ENCODE peak calls at places on chromosome 6, in six cellular contexts. N, S, U, Y, Q and K are unnamed samples.

GRCh38 chr6:67683960-67684359 is 951.1 kb upstream of the ADGRB3 start:
- DNase-seq in N (peak), U (no peak), Q (no peak), S (peak), Y (no peak), K (no peak)

GRCh38 chr6:714100-714499 is 21.2 kb upstream of the EXOC2 start:
- DNase-seq in N (no peak), S (no peak), Q (no peak), Y (no peak), U (no peak), K (no peak)

GRCh38 chr6:135577059-135577538 is 79.6 kb upstream of the AHI1 start:
- DNase-seq in N (no peak), S (no peak), U (no peak), Q (no peak), Y (no peak), K (peak)

GRCh38 chr6:105402090-105402980 is 547 bp downstream of the PREP start:
- DNase-seq in Q (peak), U (peak), N (peak), Y (peak), S (peak), K (peak)

GRCh38 chr6:150336299-150336698 is 32.5 kb upstream of the IYD start:
- DNase-seq in U (no peak), N (peak), S (peak), Q (no peak), Y (no peak), K (peak)

GRCh38 chr6:115067690-115068447 is 725.0 kb upstream of the HS3ST5 start:
- DNase-seq in S (no peak), Q (no peak), U (no peak), Y (no peak), N (no peak), K (no peak)

GRCh38 chr6:43948527-43949450 is 178.5 kb downstream of the MRPL14 start:
- DNase-seq in Q (no peak), Y (no peak), U (no peak), S (peak), N (no peak), K (no peak)

GRCh38 chr6:22888147-22888831 is 318.9 kb downstream of the HDGFL1 start:
- DNase-seq in Y (no peak), Q (peak), N (peak), S (peak), U (no peak), K (no peak)

GRCh38 chr6:32128751-32129296 is 778 bp upstream of the ATF6B start:
- DNase-seq in U (no peak), Q (no peak), S (no peak), Y (no peak), N (no peak), K (no peak)

GRCh38 chr6:32131439-32131948 is 1.4 kb upstream of the FKBPL start:
- DNase-seq in S (no peak), Y (no peak), U (no peak), Q (no peak), N (no peak), K (no peak)

GRCh38 chr6:32127717-32128592 is at the start of gene ATF6B:
- DNase-seq in Y (peak), Q (peak), U (peak), N (peak), S (peak), K (peak)

GRCh38 chr6:32127409-32127716 is 683 bp downstream of the ATF6B start:
- DNase-seq in S (no peak), Y (no peak), N (no peak), Q (no peak), U (no peak), K (no peak)

GRCh38 chr6:32129297-32130088 is 595 bp downstream of the FKBPL start:
- DNase-seq in Y (no peak), Q (no peak), U (no peak), N (peak), S (no peak), K (no peak)
- H3K4me2 ChIP-seq in Y (peak), Q (peak), U (peak), N (peak), S (peak), K (peak)

GRCh38 chr6:155882527-155883333 is 427.1 kb upstream of the NOX3 start:
- DNase-seq in U (no peak), N (no peak), S (peak), Y (no peak), Q (no peak), K (peak)
- TF ChIP-seq CTCF in U (no peak), N (no peak), S (no peak), Y (no peak), Q (no peak), K (no peak)

DNA sequence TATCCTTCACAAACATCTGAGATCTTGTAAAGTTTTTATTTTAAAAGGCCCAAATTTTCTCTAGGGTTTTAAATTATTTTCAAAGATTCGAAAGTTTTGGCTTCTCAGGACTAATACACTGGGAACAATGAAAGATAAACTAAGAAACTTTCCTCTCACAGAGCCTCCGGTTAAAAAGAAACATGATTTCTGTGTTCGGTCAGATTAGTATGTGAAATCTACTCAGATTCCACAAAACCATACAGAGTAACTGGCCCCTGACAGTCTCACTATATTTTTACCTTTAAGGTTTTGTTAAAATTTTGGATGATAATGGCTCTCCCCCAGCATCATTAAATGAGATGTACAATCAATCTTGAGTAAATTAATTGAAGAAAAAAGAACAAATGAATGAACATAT is 471.0 kb downstream of the COL12A1 start:
- DNase-seq in S (no peak), N (no peak), U (no peak), Y (no peak), Q (no peak), K (no peak)
- H3K27ac ChIP-seq in S (peak), N (no peak), U (no peak), Y (no peak), Q (no peak), K (no peak)

GRCh38 chr6:158387578-158387977 is 75.3 kb downstream of the TULP4 start:
- DNase-seq in U (no peak), Q (no peak), S (no peak), N (no peak), Y (no peak), K (no peak)

GRCh38 chr6:158389188-158389919 is 77.1 kb downstream of the TULP4 start:
- DNase-seq in Q (no peak), S (no peak), Y (no peak), N (peak), U (no peak), K (no peak)

GRCh38 chr6:158388727-158389126 is 76.5 kb downstream of the TULP4 start:
- DNase-seq in Y (no peak), Q (no peak), N (no peak), U (no peak), S (no peak), K (no peak)

GRCh38 chr6:158384671-158385110 is 72.4 kb downstream of the TULP4 start:
- DNase-seq in N (no peak), Q (no peak), U (no peak), S (peak), Y (no peak), K (no peak)

DNA sequence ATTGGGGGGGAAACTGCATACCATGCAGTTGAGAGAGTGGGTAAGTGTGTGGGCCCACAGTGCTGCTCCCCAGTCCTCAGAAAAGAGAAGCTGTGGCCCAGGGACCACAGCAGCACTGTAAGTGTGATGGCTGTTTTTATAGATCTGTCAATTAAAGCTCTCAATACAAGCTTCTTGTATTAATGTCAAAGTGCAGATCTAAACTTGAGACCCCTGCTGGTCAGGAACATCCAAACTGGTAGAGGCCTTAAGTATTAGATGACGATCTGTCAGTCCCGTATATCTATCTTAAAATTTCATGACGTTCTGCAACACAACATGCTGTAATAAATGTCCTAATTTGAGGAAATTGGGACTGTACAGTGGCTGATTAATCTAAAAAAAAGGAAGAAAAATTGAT is 74.8 kb downstream of the TULP4 start:
- DNase-seq in U (peak), N (no peak), Y (no peak), S (no peak), Q (peak), K (peak)
- H3K4me2 ChIP-seq in U (no peak), N (no peak), Y (no peak), S (no peak), Q (no peak), K (no peak)